ENCODE peak calls at places on chromosomes 7 and 10, in ten cellular contexts. A is immature natural killer cell; Q is OCI-LY7; D is astrocyte of the spinal cord; B is activated CD8-positive, alpha-beta memory T cell treated with anti-CD3 and anti-CD28 coated beads for 48 hours; J is M059J; Z is effector memory CD8-positive, alpha-beta T cell; K is T-helper 1 cell; M is RPMI7951; R is PC-3. T is an unnamed sample.

GRCh38 chr10:97532935-97533671 is 34.4 kb downstream of the UBTD1 start:
- DNase-seq in A (no peak), Q (no peak), D (peak; percentile 73), B (no peak), J (peak; percentile 90), Z (no peak), K (no peak), M (peak; percentile 61), R (no peak), T (no peak)

GRCh38 chr10:68196707-68197106 is 35.2 kb downstream of the ATOH7 start:
- DNase-seq in A (no peak), Q (no peak), D (no peak), B (no peak), J (no peak), Z (no peak), K (no peak), M (no peak), R (no peak), T (no peak)

GRCh38 chr10:72068901-72069446 is 19.4 kb downstream of the SPOCK2 start:
- DNase-seq in A (no peak), Q (no peak), D (no peak), B (no peak), J (peak; percentile 33), Z (no peak), K (no peak), M (peak; percentile 38), R (no peak), T (no peak)

GRCh38 chr7:1539346-1540321 is 9.1 kb downstream of the MAFK start:
- DNase-seq in A (no peak), Q (no peak), D (peak; percentile 42), B (no peak), J (no peak), Z (no peak), K (peak; percentile 9), M (no peak), R (no peak), T (no peak)

GRCh38 chr7:95772771-95773581 is 622 bp downstream of the DYNC1I1 start:
- DNase-seq in A (no peak), Q (no peak), D (peak; percentile 17), B (no peak), J (peak; percentile 14), Z (no peak), K (no peak), M (no peak), R (peak; percentile 57), T (no peak)

GRCh38 chr10:102225646-102226541 is at the start of gene ELOVL3:
- DNase-seq in A (peak; percentile 87), Q (peak; percentile 75), D (peak; percentile 95), B (peak; percentile 43), J (peak; percentile 85), Z (peak; percentile 80), K (peak; percentile 80), M (peak; percentile 91), R (peak; percentile 79), T (peak; percentile 72)

GRCh38 chr7:116785851-116786250 is 76.5 kb upstream of the CAPZA2 start:
- DNase-seq in A (no peak), Q (no peak), D (no peak), B (no peak), J (no peak), Z (no peak), K (no peak), M (no peak), R (no peak), T (no peak)

GRCh38 chr7:99155207-99155606 is 11.3 kb upstream of the SMURF1 start:
- DNase-seq in A (no peak), Q (no peak), D (no peak), B (no peak), J (no peak), Z (no peak), K (no peak), M (no peak), R (no peak), T (no peak)

GRCh38 chr10:67925449-67926005 is 41.1 kb downstream of the SIRT1 start:
- DNase-seq in A (no peak), Q (no peak), D (peak; percentile 16), B (no peak), J (peak; percentile 59), Z (no peak), K (no peak), M (peak; percentile 20), R (peak; percentile 60), T (no peak)

GRCh38 chr10:133608855-133609254 is 17.7 kb downstream of the FRG2B start:
- DNase-seq in A (peak; percentile 18), Q (peak; percentile 53), D (no peak), B (no peak), J (peak; percentile 22), Z (no peak), K (no peak), M (peak; percentile 13), R (peak; percentile 60), T (no peak)

GRCh38 chr7:45710271-45711160 is 136.3 kb downstream of the ADCY1 start:
- DNase-seq in A (no peak), Q (no peak), D (no peak), B (no peak), J (no peak), Z (no peak), K (no peak), M (peak; percentile 27), R (no peak), T (no peak)

GRCh38 chr10:116146374-116146773 is 126.6 kb downstream of the GFRA1 start:
- DNase-seq in A (no peak), Q (no peak), D (peak; percentile 12), B (no peak), J (peak; percentile 58), Z (no peak), K (no peak), M (no peak), R (no peak), T (no peak)

T was measured in effector CD4-positive, alpha-beta T cell.